ENCODE peak calls at places on chromosomes 7 and 10, in six cellular contexts. L, C, D, N, E and U are unnamed samples.

GRCh38 chr7:149821191-149822148 is 16.7 kb upstream of the ZNF862 start:
- DNase-seq in E (peak), C (no peak), D (no peak), L (no peak), N (no peak), U (no peak)

GRCh38 chr7:70723339-70723738 is 408.6 kb upstream of the GALNT17 start:
- DNase-seq in L (no peak), N (no peak), D (no peak), C (no peak), E (no peak), U (no peak)

GRCh38 chr10:17396004-17396403 is 58.4 kb downstream of the ST8SIA6 start:
- DNase-seq in E (no peak), D (no peak), C (no peak), N (no peak), L (no peak), U (no peak)

GRCh38 chr7:114916261-114916892 is 5.5 kb upstream of the MDFIC start:
- DNase-seq in N (no peak), L (no peak), C (no peak), E (no peak), D (no peak), U (no peak)

GRCh38 chr7:50342616-50343114 is 38.1 kb downstream of the IKZF1 start:
- DNase-seq in C (no peak), L (no peak), N (no peak), E (no peak), D (no peak), U (peak)

GRCh38 chr7:140024585-140024984 is 38.2 kb downstream of the PARP12 start:
- DNase-seq in N (peak), C (no peak), E (no peak), L (no peak), D (no peak), U (no peak)

GRCh38 chr10:13872411-13872810 is 285.6 kb downstream of the PRPF18 start:
- DNase-seq in D (no peak), C (no peak), L (no peak), N (no peak), E (no peak), U (no peak)

GRCh38 chr10:103554488-103555320 is 61.2 kb downstream of the NEURL1 start:
- DNase-seq in E (peak), C (peak), L (no peak), D (peak), N (no peak), U (peak)

GRCh38 chr10:4144802-4145201 is 359.8 kb upstream of the KLF6 start:
- DNase-seq in E (no peak), C (no peak), N (no peak), D (no peak), L (no peak), U (no peak)

GRCh38 chr7:69893915-69894314 is 295.6 kb downstream of the AUTS2 start:
- DNase-seq in E (no peak), N (no peak), C (no peak), D (peak), L (no peak), U (no peak)

GRCh38 chr10:121956111-121957061 is 18.6 kb downstream of the NSMCE4A start:
- DNase-seq in L (no peak), E (no peak), C (no peak), N (peak), D (no peak), U (no peak)

GRCh38 chr7:68207676-68208075 is 1211.0 kb downstream of the TYW1 start:
- DNase-seq in D (no peak), N (peak), C (no peak), L (no peak), E (no peak), U (no peak)

GRCh38 chr10:69375307-69376151 is 41.2 kb downstream of the TACR2 start:
- DNase-seq in N (peak), E (no peak), L (no peak), C (peak), D (no peak), U (peak)

GRCh38 chr7:139680676-139681462 is 96.9 kb downstream of the HIPK2 start:
- DNase-seq in E (no peak), N (no peak), D (peak), C (no peak), L (peak), U (peak)

GRCh38 chr10:88243847-88244730 is 339.0 kb downstream of the RNLS start:
- DNase-seq in C (no peak), L (no peak), D (no peak), E (peak), N (no peak), U (peak)

GRCh38 chr10:115129752-115130151 is 36.6 kb downstream of the ATRNL1 start:
- DNase-seq in C (no peak), E (no peak), L (no peak), N (no peak), D (peak), U (no peak)

GRCh38 chr7:114086906-114087651 is 168.3 kb upstream of the PPP1R3A start:
- DNase-seq in D (no peak), L (peak), N (peak), E (peak), C (peak), U (peak)

DNA sequence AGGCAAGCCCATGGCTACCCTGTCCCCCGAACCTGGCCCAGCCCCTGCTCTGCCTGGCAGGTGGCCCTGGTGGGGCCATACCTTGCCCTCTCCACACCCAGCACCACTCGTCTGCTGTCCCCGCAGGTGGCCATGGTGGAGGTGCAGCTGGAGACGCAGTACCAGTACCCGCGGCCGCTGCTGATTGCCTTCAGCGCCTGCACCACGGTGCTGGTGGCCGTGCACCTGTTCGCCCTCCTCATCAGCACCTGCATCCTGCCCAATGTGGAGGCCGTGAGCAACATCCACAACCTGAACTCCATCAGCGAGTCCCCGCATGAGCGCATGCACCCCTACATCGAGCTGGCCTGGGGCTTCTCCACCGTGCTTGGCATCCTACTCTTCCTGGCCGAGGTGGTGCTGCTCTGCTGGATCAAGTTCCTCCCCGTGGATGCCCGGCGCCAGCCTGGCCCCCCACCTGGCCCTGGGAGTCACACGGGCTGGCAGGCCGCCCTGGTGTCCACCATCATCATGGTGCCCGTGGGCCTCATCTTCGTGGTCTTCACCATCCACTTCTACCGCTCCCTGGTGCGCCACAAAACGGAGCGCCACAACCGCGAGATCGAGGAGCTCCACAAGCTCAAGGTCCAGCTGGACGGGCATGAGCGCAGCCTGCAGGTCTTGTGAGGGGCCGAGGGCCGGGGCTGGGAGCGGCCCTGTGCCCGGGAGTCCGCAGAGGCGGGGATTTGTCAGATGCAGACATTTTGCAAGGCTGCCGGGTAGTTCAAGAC is 13.2 kb downstream of the ORAI2 start:
- DNase-seq in L (no peak), E (no peak), N (no peak), D (no peak), C (no peak), U (no peak)
- TF ChIP-seq POLR2A in L (no peak), E (no peak), N (no peak), D (no peak), C (no peak), U (no peak)

DNA sequence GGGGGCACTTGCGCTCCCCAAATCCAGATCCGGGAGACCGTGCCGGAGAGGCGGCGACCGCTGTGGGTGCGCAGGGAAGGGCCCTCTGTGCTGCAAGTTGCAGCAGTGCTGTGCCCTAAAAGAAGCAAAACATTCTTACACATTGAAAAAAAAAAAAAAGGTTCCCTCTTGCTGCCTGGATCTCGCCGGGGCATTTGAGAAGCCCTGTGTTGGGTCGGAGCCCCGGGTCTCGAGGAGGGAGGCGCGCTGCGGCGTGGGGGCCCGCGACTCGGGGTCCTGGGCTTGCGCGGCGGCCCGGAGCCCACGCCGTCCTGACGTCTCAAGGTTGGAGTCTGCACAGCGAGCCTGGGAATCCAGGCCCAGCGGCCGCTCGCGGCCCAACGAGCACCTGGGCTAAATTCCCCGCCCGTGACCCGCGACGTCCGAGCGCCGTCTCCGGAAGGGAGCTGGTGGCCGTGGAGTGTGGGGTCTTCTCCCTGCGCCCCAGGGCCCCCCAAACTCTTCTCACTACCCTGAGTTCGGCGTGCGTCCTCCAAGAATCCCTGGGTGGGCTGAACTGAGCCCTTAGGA is 1.3 kb upstream of the CTBP2 start:
- DNase-seq in E (peak), L (no peak), N (peak), C (no peak), D (no peak), U (no peak)
- TF ChIP-seq POLR2A in E (no peak), L (no peak), N (no peak), C (no peak), D (peak), U (no peak)

GRCh38 chr10:5449823-5450222 is 37.5 kb downstream of the NET1 start:
- DNase-seq in D (peak), E (no peak), C (no peak), N (no peak), L (no peak), U (no peak)
- TF ChIP-seq POLR2A in D (no peak), E (peak), C (peak), N (no peak), L (no peak), U (no peak)

DNA sequence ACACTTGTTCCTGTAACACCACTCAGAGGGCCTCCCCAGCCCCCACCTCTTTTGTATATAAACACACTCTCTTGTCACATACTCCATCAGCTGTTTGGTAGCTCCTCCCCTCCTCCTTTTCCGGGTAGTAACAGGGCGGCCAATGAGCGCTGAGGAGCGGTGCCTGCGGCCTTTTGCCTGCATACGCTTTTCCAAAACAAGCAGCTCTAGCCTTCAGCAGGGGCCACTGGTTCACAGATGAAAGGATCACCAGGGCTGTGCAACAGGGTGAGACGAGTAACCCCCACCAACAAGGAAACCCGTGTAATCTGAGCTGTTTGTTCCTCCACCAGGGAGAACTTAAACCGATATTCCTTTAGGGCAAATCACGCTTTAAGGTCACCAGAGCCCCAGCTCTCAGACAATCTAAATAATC is 3.9 kb downstream of the UBE2H start:
- DNase-seq in D (peak), C (peak), L (peak), N (peak), E (peak), U (peak)
- TF ChIP-seq POLR2A in D (no peak), C (peak), L (peak), N (no peak), E (peak), U (peak)

DNA sequence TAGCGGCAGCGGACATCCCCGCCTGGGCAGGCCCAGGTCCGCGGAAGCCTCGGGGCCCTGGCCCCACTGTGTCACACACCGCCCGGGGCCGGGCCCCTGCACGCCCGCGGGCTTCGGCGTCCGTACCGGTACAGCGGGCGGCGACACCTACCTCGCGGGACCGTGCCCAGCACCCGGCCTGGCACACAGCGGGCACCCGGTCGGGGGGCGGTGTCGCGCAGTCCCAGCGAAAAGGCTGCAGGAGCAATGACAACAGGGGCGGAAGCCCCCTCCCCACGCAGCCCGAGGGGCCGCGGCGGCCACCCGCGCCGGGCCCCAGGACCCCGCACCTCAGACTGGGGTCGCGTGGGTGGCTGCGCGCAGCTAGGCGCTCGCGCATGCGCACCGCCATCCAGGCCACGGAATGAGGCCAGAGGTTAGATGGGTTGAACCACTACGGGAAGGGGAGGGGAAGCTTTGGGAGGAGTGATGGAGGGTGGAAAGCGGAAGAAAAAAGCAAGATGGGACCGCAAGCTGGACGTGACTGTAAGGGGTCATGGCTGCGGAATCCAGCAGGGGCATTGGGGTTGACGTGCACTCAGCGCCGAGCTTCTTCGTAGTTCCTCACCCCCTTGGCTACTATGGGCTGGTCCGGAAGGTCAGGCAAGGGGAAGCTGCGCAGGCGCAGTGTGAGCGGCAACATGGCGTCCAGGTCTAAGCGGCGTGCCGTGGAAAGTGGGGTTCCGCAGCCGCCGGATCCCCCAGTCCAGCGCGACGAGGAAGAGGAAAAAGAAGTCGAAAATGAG is at the start of the genes BCCIP and UROS:
- DNase-seq in L (peak), D (peak), C (peak), N (peak), E (peak), U (peak)
- TF ChIP-seq POLR2A in L (peak), D (peak), C (peak), N (peak), E (peak), U (peak)

GRCh38 chr10:22437620-22438588 is 92.6 kb downstream of the SPAG6 start:
- DNase-seq in N (peak), L (peak), C (peak), D (no peak), E (no peak), U (no peak)
- TF ChIP-seq POLR2A in N (no peak), L (no peak), C (no peak), D (no peak), E (no peak), U (no peak)

DNA sequence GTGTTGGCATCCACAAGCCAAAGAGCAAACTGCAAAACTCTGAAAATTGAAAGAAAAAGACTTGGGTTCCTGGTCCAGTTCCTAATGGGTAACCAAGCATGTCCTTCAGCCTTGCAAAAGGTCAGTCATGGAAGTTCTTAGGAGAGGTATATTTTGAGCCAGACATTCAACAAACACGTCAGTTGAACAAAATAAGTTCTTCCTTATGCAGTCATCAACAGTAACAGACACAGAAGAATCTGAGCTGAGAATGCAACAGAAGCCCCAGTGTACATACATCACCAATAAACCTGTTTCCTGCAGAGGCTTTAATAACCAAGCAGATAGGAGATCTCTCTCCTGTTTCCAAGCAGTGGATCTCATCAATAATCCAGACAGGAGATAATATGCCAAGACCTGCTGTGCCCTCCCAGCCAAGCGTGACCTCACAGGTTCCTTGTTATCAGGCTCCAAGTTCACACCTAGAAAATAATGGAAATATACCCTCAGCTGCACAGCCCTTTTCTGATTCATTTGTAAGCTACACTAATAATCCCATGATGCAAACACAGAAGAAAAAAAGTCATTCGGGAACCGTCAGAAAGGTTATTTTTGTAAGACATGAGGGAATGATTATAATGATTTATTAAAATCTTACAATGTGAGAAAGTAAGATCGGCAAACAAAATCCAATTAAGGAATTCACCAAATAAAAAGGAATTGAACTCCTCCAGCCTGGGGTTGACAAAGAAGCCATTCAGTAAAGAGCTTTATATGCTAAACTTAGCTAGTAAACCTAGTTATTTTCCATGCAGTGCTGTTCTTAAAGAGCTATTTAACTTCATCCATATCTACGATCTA is 90.7 kb downstream of the DGKI start:
- DNase-seq in N (no peak), L (no peak), C (no peak), E (no peak), D (no peak), U (no peak)
- TF ChIP-seq POLR2A in N (no peak), L (no peak), C (no peak), E (no peak), D (no peak), U (no peak)